ENCODE peak calls at places on chromosomes 6 and 20, in ten cellular contexts. One of them, this sample, is unnamed.

GRCh38 chr20:23702021-23702420 is 13.2 kb upstream of the CST4 start:
- DNase-seq in heart right ventricle: no peak
- DNase-seq in cerebellar cortex: no peak
- DNase-seq in stimulated activated CD4-positive, alpha-beta T cell treated with anti-CD3 and anti-CD28 coated beads, Interleukin-1b, Interleukin-23, amount 100 ng/mL, for 48 hours: no peak
- DNase-seq in endothelial cell: no peak
- DNase-seq in stimulated activated CD8-positive, alpha-beta memory T cell treated with anti-CD3 and anti-CD28 coated beads, Interleukin-4, amount 100 ng/mL, for 24 hours: no peak
- DNase-seq in HFFc6: no peak
- DNase-seq in effector memory CD4-positive, alpha-beta T cell: no peak
- DNase-seq in lower leg skin: no peak
- DNase-seq in NCI-H524: no peak
- DNase-seq in this sample: no peak

GRCh38 chr6:112286010-112286409 is 31.6 kb upstream of the LAMA4 start:
- DNase-seq in heart right ventricle: no peak
- DNase-seq in cerebellar cortex: no peak
- DNase-seq in stimulated activated CD4-positive, alpha-beta T cell treated with anti-CD3 and anti-CD28 coated beads, Interleukin-1b, Interleukin-23, amount 100 ng/mL, for 48 hours: peak
- DNase-seq in endothelial cell: no peak
- DNase-seq in stimulated activated CD8-positive, alpha-beta memory T cell treated with anti-CD3 and anti-CD28 coated beads, Interleukin-4, amount 100 ng/mL, for 24 hours: peak
- DNase-seq in HFFc6: no peak
- DNase-seq in effector memory CD4-positive, alpha-beta T cell: peak
- DNase-seq in lower leg skin: no peak
- DNase-seq in NCI-H524: no peak
- DNase-seq in this sample: no peak

GRCh38 chr6:25404693-25405169 is 125.6 kb downstream of the CARMIL1 start:
- DNase-seq in heart right ventricle: no peak
- DNase-seq in cerebellar cortex: no peak
- DNase-seq in stimulated activated CD4-positive, alpha-beta T cell treated with anti-CD3 and anti-CD28 coated beads, Interleukin-1b, Interleukin-23, amount 100 ng/mL, for 48 hours: peak
- DNase-seq in endothelial cell: no peak
- DNase-seq in stimulated activated CD8-positive, alpha-beta memory T cell treated with anti-CD3 and anti-CD28 coated beads, Interleukin-4, amount 100 ng/mL, for 24 hours: peak
- DNase-seq in HFFc6: no peak
- DNase-seq in effector memory CD4-positive, alpha-beta T cell: peak
- DNase-seq in lower leg skin: no peak
- DNase-seq in NCI-H524: no peak
- DNase-seq in this sample: no peak

GRCh38 chr6:131885237-131885636 is 65.9 kb downstream of the CCN2 start:
- DNase-seq in heart right ventricle: no peak
- DNase-seq in cerebellar cortex: no peak
- DNase-seq in stimulated activated CD4-positive, alpha-beta T cell treated with anti-CD3 and anti-CD28 coated beads, Interleukin-1b, Interleukin-23, amount 100 ng/mL, for 48 hours: no peak
- DNase-seq in endothelial cell: no peak
- DNase-seq in stimulated activated CD8-positive, alpha-beta memory T cell treated with anti-CD3 and anti-CD28 coated beads, Interleukin-4, amount 100 ng/mL, for 24 hours: no peak
- DNase-seq in HFFc6: peak
- DNase-seq in effector memory CD4-positive, alpha-beta T cell: no peak
- DNase-seq in lower leg skin: no peak
- DNase-seq in NCI-H524: no peak
- DNase-seq in this sample: no peak

GRCh38 chr6:75205776-75206334 is at the start of gene COL12A1:
- DNase-seq in heart right ventricle: peak
- DNase-seq in cerebellar cortex: no peak
- DNase-seq in stimulated activated CD4-positive, alpha-beta T cell treated with anti-CD3 and anti-CD28 coated beads, Interleukin-1b, Interleukin-23, amount 100 ng/mL, for 48 hours: peak
- DNase-seq in endothelial cell: peak
- DNase-seq in stimulated activated CD8-positive, alpha-beta memory T cell treated with anti-CD3 and anti-CD28 coated beads, Interleukin-4, amount 100 ng/mL, for 24 hours: no peak
- DNase-seq in HFFc6: peak
- DNase-seq in effector memory CD4-positive, alpha-beta T cell: no peak
- DNase-seq in lower leg skin: peak
- DNase-seq in NCI-H524: peak
- DNase-seq in this sample: no peak

GRCh38 chr6:76940186-76940585 is 523.1 kb downstream of the HTR1B start:
- DNase-seq in heart right ventricle: no peak
- DNase-seq in cerebellar cortex: no peak
- DNase-seq in stimulated activated CD4-positive, alpha-beta T cell treated with anti-CD3 and anti-CD28 coated beads, Interleukin-1b, Interleukin-23, amount 100 ng/mL, for 48 hours: no peak
- DNase-seq in endothelial cell: no peak
- DNase-seq in stimulated activated CD8-positive, alpha-beta memory T cell treated with anti-CD3 and anti-CD28 coated beads, Interleukin-4, amount 100 ng/mL, for 24 hours: no peak
- DNase-seq in HFFc6: no peak
- DNase-seq in effector memory CD4-positive, alpha-beta T cell: no peak
- DNase-seq in lower leg skin: no peak
- DNase-seq in NCI-H524: no peak
- DNase-seq in this sample: no peak

GRCh38 chr6:162856885-162857284 is 129.1 kb downstream of the PACRG start:
- DNase-seq in heart right ventricle: no peak
- DNase-seq in cerebellar cortex: peak
- DNase-seq in stimulated activated CD4-positive, alpha-beta T cell treated with anti-CD3 and anti-CD28 coated beads, Interleukin-1b, Interleukin-23, amount 100 ng/mL, for 48 hours: no peak
- DNase-seq in endothelial cell: peak
- DNase-seq in stimulated activated CD8-positive, alpha-beta memory T cell treated with anti-CD3 and anti-CD28 coated beads, Interleukin-4, amount 100 ng/mL, for 24 hours: no peak
- DNase-seq in HFFc6: peak
- DNase-seq in effector memory CD4-positive, alpha-beta T cell: no peak
- DNase-seq in lower leg skin: no peak
- DNase-seq in NCI-H524: peak
- DNase-seq in this sample: peak

GRCh38 chr6:46509063-46509462 is 17.8 kb upstream of the RCAN2 start:
- DNase-seq in heart right ventricle: peak
- DNase-seq in cerebellar cortex: no peak
- DNase-seq in stimulated activated CD4-positive, alpha-beta T cell treated with anti-CD3 and anti-CD28 coated beads, Interleukin-1b, Interleukin-23, amount 100 ng/mL, for 48 hours: no peak
- DNase-seq in endothelial cell: no peak
- DNase-seq in stimulated activated CD8-positive, alpha-beta memory T cell treated with anti-CD3 and anti-CD28 coated beads, Interleukin-4, amount 100 ng/mL, for 24 hours: no peak
- DNase-seq in HFFc6: no peak
- DNase-seq in effector memory CD4-positive, alpha-beta T cell: no peak
- DNase-seq in lower leg skin: no peak
- DNase-seq in NCI-H524: no peak
- DNase-seq in this sample: no peak

GRCh38 chr20:18657575-18657974 is 69.7 kb downstream of the DTD1 start:
- DNase-seq in heart right ventricle: no peak
- DNase-seq in cerebellar cortex: no peak
- DNase-seq in stimulated activated CD4-positive, alpha-beta T cell treated with anti-CD3 and anti-CD28 coated beads, Interleukin-1b, Interleukin-23, amount 100 ng/mL, for 48 hours: no peak
- DNase-seq in endothelial cell: no peak
- DNase-seq in stimulated activated CD8-positive, alpha-beta memory T cell treated with anti-CD3 and anti-CD28 coated beads, Interleukin-4, amount 100 ng/mL, for 24 hours: no peak
- DNase-seq in HFFc6: no peak
- DNase-seq in effector memory CD4-positive, alpha-beta T cell: no peak
- DNase-seq in lower leg skin: peak
- DNase-seq in NCI-H524: no peak
- DNase-seq in this sample: no peak

GRCh38 chr6:142258757-142259156 is 43.0 kb upstream of the ADGRG6 start:
- DNase-seq in heart right ventricle: no peak
- DNase-seq in cerebellar cortex: no peak
- DNase-seq in stimulated activated CD4-positive, alpha-beta T cell treated with anti-CD3 and anti-CD28 coated beads, Interleukin-1b, Interleukin-23, amount 100 ng/mL, for 48 hours: no peak
- DNase-seq in endothelial cell: no peak
- DNase-seq in stimulated activated CD8-positive, alpha-beta memory T cell treated with anti-CD3 and anti-CD28 coated beads, Interleukin-4, amount 100 ng/mL, for 24 hours: no peak
- DNase-seq in HFFc6: no peak
- DNase-seq in effector memory CD4-positive, alpha-beta T cell: no peak
- DNase-seq in lower leg skin: no peak
- DNase-seq in NCI-H524: no peak
- DNase-seq in this sample: no peak

GRCh38 chr6:75230484-75231325 is 12.9 kb downstream of the COX7A2 start:
- DNase-seq in heart right ventricle: no peak
- DNase-seq in cerebellar cortex: peak
- DNase-seq in stimulated activated CD4-positive, alpha-beta T cell treated with anti-CD3 and anti-CD28 coated beads, Interleukin-1b, Interleukin-23, amount 100 ng/mL, for 48 hours: no peak
- DNase-seq in endothelial cell: peak
- DNase-seq in stimulated activated CD8-positive, alpha-beta memory T cell treated with anti-CD3 and anti-CD28 coated beads, Interleukin-4, amount 100 ng/mL, for 24 hours: no peak
- DNase-seq in HFFc6: peak
- DNase-seq in effector memory CD4-positive, alpha-beta T cell: no peak
- DNase-seq in lower leg skin: no peak
- DNase-seq in NCI-H524: peak
- DNase-seq in this sample: peak

GRCh38 chr6:34969662-34970265 is 80.7 kb downstream of the ANKS1A start:
- DNase-seq in heart right ventricle: no peak
- DNase-seq in cerebellar cortex: no peak
- DNase-seq in stimulated activated CD4-positive, alpha-beta T cell treated with anti-CD3 and anti-CD28 coated beads, Interleukin-1b, Interleukin-23, amount 100 ng/mL, for 48 hours: no peak
- DNase-seq in endothelial cell: no peak
- DNase-seq in stimulated activated CD8-positive, alpha-beta memory T cell treated with anti-CD3 and anti-CD28 coated beads, Interleukin-4, amount 100 ng/mL, for 24 hours: no peak
- DNase-seq in HFFc6: peak
- DNase-seq in effector memory CD4-positive, alpha-beta T cell: no peak
- DNase-seq in lower leg skin: no peak
- DNase-seq in NCI-H524: no peak
- DNase-seq in this sample: no peak

GRCh38 chr6:138546733-138547185 is 47.5 kb upstream of the NHSL1 start:
- DNase-seq in heart right ventricle: no peak
- DNase-seq in cerebellar cortex: no peak
- DNase-seq in stimulated activated CD4-positive, alpha-beta T cell treated with anti-CD3 and anti-CD28 coated beads, Interleukin-1b, Interleukin-23, amount 100 ng/mL, for 48 hours: peak
- DNase-seq in endothelial cell: peak
- DNase-seq in stimulated activated CD8-positive, alpha-beta memory T cell treated with anti-CD3 and anti-CD28 coated beads, Interleukin-4, amount 100 ng/mL, for 24 hours: no peak
- DNase-seq in HFFc6: no peak
- DNase-seq in effector memory CD4-positive, alpha-beta T cell: no peak
- DNase-seq in lower leg skin: no peak
- DNase-seq in NCI-H524: no peak
- DNase-seq in this sample: no peak

GRCh38 chr6:108782231-108783041 is 65.8 kb upstream of the ARMC2 start:
- DNase-seq in heart right ventricle: peak
- DNase-seq in cerebellar cortex: peak
- DNase-seq in stimulated activated CD4-positive, alpha-beta T cell treated with anti-CD3 and anti-CD28 coated beads, Interleukin-1b, Interleukin-23, amount 100 ng/mL, for 48 hours: peak
- DNase-seq in endothelial cell: peak
- DNase-seq in stimulated activated CD8-positive, alpha-beta memory T cell treated with anti-CD3 and anti-CD28 coated beads, Interleukin-4, amount 100 ng/mL, for 24 hours: peak
- DNase-seq in HFFc6: peak
- DNase-seq in effector memory CD4-positive, alpha-beta T cell: peak
- DNase-seq in lower leg skin: peak
- DNase-seq in NCI-H524: peak
- DNase-seq in this sample: peak

GRCh38 chr6:150494236-150494635 is 105.4 kb upstream of the PLEKHG1 start:
- DNase-seq in heart right ventricle: peak
- DNase-seq in cerebellar cortex: no peak
- DNase-seq in stimulated activated CD4-positive, alpha-beta T cell treated with anti-CD3 and anti-CD28 coated beads, Interleukin-1b, Interleukin-23, amount 100 ng/mL, for 48 hours: no peak
- DNase-seq in endothelial cell: no peak
- DNase-seq in stimulated activated CD8-positive, alpha-beta memory T cell treated with anti-CD3 and anti-CD28 coated beads, Interleukin-4, amount 100 ng/mL, for 24 hours: no peak
- DNase-seq in HFFc6: no peak
- DNase-seq in effector memory CD4-positive, alpha-beta T cell: no peak
- DNase-seq in lower leg skin: no peak
- DNase-seq in NCI-H524: no peak
- DNase-seq in this sample: no peak

GRCh38 chr6:68958327-68958726 is 323.2 kb downstream of the ADGRB3 start:
- DNase-seq in heart right ventricle: no peak
- DNase-seq in cerebellar cortex: peak
- DNase-seq in stimulated activated CD4-positive, alpha-beta T cell treated with anti-CD3 and anti-CD28 coated beads, Interleukin-1b, Interleukin-23, amount 100 ng/mL, for 48 hours: no peak
- DNase-seq in endothelial cell: no peak
- DNase-seq in stimulated activated CD8-positive, alpha-beta memory T cell treated with anti-CD3 and anti-CD28 coated beads, Interleukin-4, amount 100 ng/mL, for 24 hours: no peak
- DNase-seq in HFFc6: no peak
- DNase-seq in effector memory CD4-positive, alpha-beta T cell: no peak
- DNase-seq in lower leg skin: no peak
- DNase-seq in NCI-H524: peak
- DNase-seq in this sample: no peak

GRCh38 chr6:146770965-146771735 is 172.4 kb downstream of the ADGB start:
- DNase-seq in heart right ventricle: peak
- DNase-seq in cerebellar cortex: no peak
- DNase-seq in stimulated activated CD4-positive, alpha-beta T cell treated with anti-CD3 and anti-CD28 coated beads, Interleukin-1b, Interleukin-23, amount 100 ng/mL, for 48 hours: peak
- DNase-seq in endothelial cell: peak
- DNase-seq in stimulated activated CD8-positive, alpha-beta memory T cell treated with anti-CD3 and anti-CD28 coated beads, Interleukin-4, amount 100 ng/mL, for 24 hours: no peak
- DNase-seq in HFFc6: no peak
- DNase-seq in effector memory CD4-positive, alpha-beta T cell: peak
- DNase-seq in lower leg skin: peak
- DNase-seq in NCI-H524: no peak
- DNase-seq in this sample: no peak

GRCh38 chr6:15255481-15256414 is 9.9 kb downstream of the JARID2 start:
- DNase-seq in heart right ventricle: no peak
- DNase-seq in cerebellar cortex: peak
- DNase-seq in stimulated activated CD4-positive, alpha-beta T cell treated with anti-CD3 and anti-CD28 coated beads, Interleukin-1b, Interleukin-23, amount 100 ng/mL, for 48 hours: no peak
- DNase-seq in endothelial cell: no peak
- DNase-seq in stimulated activated CD8-positive, alpha-beta memory T cell treated with anti-CD3 and anti-CD28 coated beads, Interleukin-4, amount 100 ng/mL, for 24 hours: no peak
- DNase-seq in HFFc6: no peak
- DNase-seq in effector memory CD4-positive, alpha-beta T cell: no peak
- DNase-seq in lower leg skin: no peak
- DNase-seq in NCI-H524: peak
- DNase-seq in this sample: no peak

GRCh38 chr20:44231193-44231592 is 15.9 kb upstream of the GDAP1L1 start:
- DNase-seq in heart right ventricle: no peak
- DNase-seq in cerebellar cortex: no peak
- DNase-seq in stimulated activated CD4-positive, alpha-beta T cell treated with anti-CD3 and anti-CD28 coated beads, Interleukin-1b, Interleukin-23, amount 100 ng/mL, for 48 hours: no peak
- DNase-seq in endothelial cell: no peak
- DNase-seq in stimulated activated CD8-positive, alpha-beta memory T cell treated with anti-CD3 and anti-CD28 coated beads, Interleukin-4, amount 100 ng/mL, for 24 hours: no peak
- DNase-seq in HFFc6: no peak
- DNase-seq in effector memory CD4-positive, alpha-beta T cell: no peak
- DNase-seq in lower leg skin: no peak
- DNase-seq in NCI-H524: no peak
- DNase-seq in this sample: peak

GRCh38 chr6:17472653-17473183 is 79.3 kb downstream of the CAP2 start:
- DNase-seq in heart right ventricle: no peak
- DNase-seq in cerebellar cortex: no peak
- DNase-seq in stimulated activated CD4-positive, alpha-beta T cell treated with anti-CD3 and anti-CD28 coated beads, Interleukin-1b, Interleukin-23, amount 100 ng/mL, for 48 hours: no peak
- DNase-seq in endothelial cell: no peak
- DNase-seq in stimulated activated CD8-positive, alpha-beta memory T cell treated with anti-CD3 and anti-CD28 coated beads, Interleukin-4, amount 100 ng/mL, for 24 hours: no peak
- DNase-seq in HFFc6: peak
- DNase-seq in effector memory CD4-positive, alpha-beta T cell: no peak
- DNase-seq in lower leg skin: peak
- DNase-seq in NCI-H524: peak
- DNase-seq in this sample: no peak

GRCh38 chr6:138161434-138162103 is at the start of gene ARFGEF3:
- DNase-seq in heart right ventricle: peak
- DNase-seq in cerebellar cortex: peak
- DNase-seq in stimulated activated CD4-positive, alpha-beta T cell treated with anti-CD3 and anti-CD28 coated beads, Interleukin-1b, Interleukin-23, amount 100 ng/mL, for 48 hours: peak
- DNase-seq in endothelial cell: peak
- DNase-seq in stimulated activated CD8-positive, alpha-beta memory T cell treated with anti-CD3 and anti-CD28 coated beads, Interleukin-4, amount 100 ng/mL, for 24 hours: peak
- DNase-seq in HFFc6: no peak
- DNase-seq in effector memory CD4-positive, alpha-beta T cell: peak
- DNase-seq in lower leg skin: peak
- DNase-seq in NCI-H524: peak
- DNase-seq in this sample: peak

GRCh38 chr20:62064788-62065668 is 653 bp downstream of the TAF4 start:
- DNase-seq in heart right ventricle: no peak
- DNase-seq in cerebellar cortex: no peak
- DNase-seq in stimulated activated CD4-positive, alpha-beta T cell treated with anti-CD3 and anti-CD28 coated beads, Interleukin-1b, Interleukin-23, amount 100 ng/mL, for 48 hours: peak
- DNase-seq in endothelial cell: peak
- DNase-seq in stimulated activated CD8-positive, alpha-beta memory T cell treated with anti-CD3 and anti-CD28 coated beads, Interleukin-4, amount 100 ng/mL, for 24 hours: no peak
- DNase-seq in HFFc6: no peak
- DNase-seq in effector memory CD4-positive, alpha-beta T cell: no peak
- DNase-seq in lower leg skin: no peak
- DNase-seq in NCI-H524: no peak
- DNase-seq in this sample: no peak

GRCh38 chr6:158086706-158087518 is 81.2 kb downstream of the SERAC1 start:
- DNase-seq in heart right ventricle: peak
- DNase-seq in cerebellar cortex: peak
- DNase-seq in stimulated activated CD4-positive, alpha-beta T cell treated with anti-CD3 and anti-CD28 coated beads, Interleukin-1b, Interleukin-23, amount 100 ng/mL, for 48 hours: no peak
- DNase-seq in endothelial cell: no peak
- DNase-seq in stimulated activated CD8-positive, alpha-beta memory T cell treated with anti-CD3 and anti-CD28 coated beads, Interleukin-4, amount 100 ng/mL, for 24 hours: no peak
- DNase-seq in HFFc6: no peak
- DNase-seq in effector memory CD4-positive, alpha-beta T cell: no peak
- DNase-seq in lower leg skin: no peak
- DNase-seq in NCI-H524: no peak
- DNase-seq in this sample: no peak

GRCh38 chr20:63847374-63848002 is 13.8 kb upstream of the ABHD16B start:
- DNase-seq in heart right ventricle: no peak
- DNase-seq in cerebellar cortex: peak
- DNase-seq in stimulated activated CD4-positive, alpha-beta T cell treated with anti-CD3 and anti-CD28 coated beads, Interleukin-1b, Interleukin-23, amount 100 ng/mL, for 48 hours: no peak
- DNase-seq in endothelial cell: peak
- DNase-seq in stimulated activated CD8-positive, alpha-beta memory T cell treated with anti-CD3 and anti-CD28 coated beads, Interleukin-4, amount 100 ng/mL, for 24 hours: no peak
- DNase-seq in HFFc6: no peak
- DNase-seq in effector memory CD4-positive, alpha-beta T cell: no peak
- DNase-seq in lower leg skin: no peak
- DNase-seq in NCI-H524: peak
- DNase-seq in this sample: no peak

GRCh38 chr20:2289475-2289874 is 6.3 kb upstream of the TGM3 start:
- DNase-seq in heart right ventricle: no peak
- DNase-seq in cerebellar cortex: no peak
- DNase-seq in stimulated activated CD4-positive, alpha-beta T cell treated with anti-CD3 and anti-CD28 coated beads, Interleukin-1b, Interleukin-23, amount 100 ng/mL, for 48 hours: no peak
- DNase-seq in endothelial cell: peak
- DNase-seq in stimulated activated CD8-positive, alpha-beta memory T cell treated with anti-CD3 and anti-CD28 coated beads, Interleukin-4, amount 100 ng/mL, for 24 hours: no peak
- DNase-seq in HFFc6: no peak
- DNase-seq in effector memory CD4-positive, alpha-beta T cell: no peak
- DNase-seq in lower leg skin: peak
- DNase-seq in NCI-H524: no peak
- DNase-seq in this sample: no peak